ENCODE peak calls at places on chromosomes 2 and 18, in seven cellular contexts. I, P, N, M, Z, X and G are unnamed samples.

GRCh38 chr2:213150315-213150951 is 979 bp downstream of the IKZF2 start:
- DNase-seq in I (no peak), P (no peak), N (no peak), M (no peak), Z (no peak), X (no peak), G (peak; percentile 51)

GRCh38 chr2:139271149-139271548 is 491.0 kb upstream of the NXPH2 start:
- DNase-seq in I (no peak), P (no peak), N (no peak), M (no peak), Z (no peak), X (no peak), G (no peak)

GRCh38 chr2:136344339-136344738 is 226.4 kb upstream of the CXCR4 start:
- DNase-seq in I (no peak), P (no peak), N (no peak), M (no peak), Z (no peak), X (no peak), G (no peak)

GRCh38 chr2:48829569-48829968 is 74.0 kb upstream of the LHCGR start:
- DNase-seq in I (no peak), P (no peak), N (no peak), M (no peak), Z (no peak), X (no peak), G (no peak)

GRCh38 chr2:152486048-152486736 is 151.2 kb downstream of the FMNL2 start:
- DNase-seq in I (no peak), P (no peak), N (no peak), M (no peak), Z (no peak), X (peak; percentile 99), G (no peak)

GRCh38 chr2:139495851-139496250 is 715.7 kb upstream of the NXPH2 start:
- DNase-seq in I (no peak), P (no peak), N (no peak), M (no peak), Z (no peak), X (no peak), G (no peak)

GRCh38 chr2:199999166-199999565 is 43.8 kb downstream of the MAIP1 start:
- DNase-seq in I (no peak), P (no peak), N (no peak), M (no peak), Z (no peak), X (no peak), G (no peak)

GRCh38 chr2:142112648-142113278 is 18.1 kb downstream of the LRP1B start:
- DNase-seq in I (no peak), P (no peak), N (peak; percentile 41), M (no peak), Z (no peak), X (no peak), G (no peak)

GRCh38 chr18:10530852-10531251 is 5.0 kb downstream of the NAPG start:
- DNase-seq in I (no peak), P (peak; percentile 35), N (no peak), M (no peak), Z (no peak), X (no peak), G (no peak)

GRCh38 chr2:29848566-29849310 is 72.6 kb downstream of the ALK start:
- DNase-seq in I (no peak), P (no peak), N (no peak), M (no peak), Z (no peak), X (no peak), G (no peak)

GRCh38 chr2:94987074-94988020 is 38.2 kb upstream of the MAL start:
- DNase-seq in I (no peak), P (no peak), N (no peak), M (no peak), Z (no peak), X (no peak), G (no peak)

GRCh38 chr2:225272173-225272572 is 127.3 kb upstream of the NYAP2 start:
- DNase-seq in I (no peak), P (no peak), N (no peak), M (no peak), Z (no peak), X (no peak), G (no peak)

GRCh38 chr2:146388757-146389156 is 1456.1 kb upstream of the ACVR2A start:
- DNase-seq in I (no peak), P (no peak), N (no peak), M (no peak), Z (no peak), X (no peak), G (no peak)

GRCh38 chr18:31230495-31230894 is 67.8 kb upstream of the DSC1 start:
- DNase-seq in I (peak; percentile 52), P (no peak), N (peak; percentile 89), M (no peak), Z (no peak), X (peak; percentile 89), G (no peak)

GRCh38 chr18:41745166-41746049 is 209.6 kb upstream of the PIK3C3 start:
- DNase-seq in I (no peak), P (no peak), N (no peak), M (peak; percentile 71), Z (peak; percentile 47), X (peak; percentile 21), G (peak; percentile 19)

GRCh38 chr2:46163804-46164569 is 133.2 kb upstream of the EPAS1 start:
- DNase-seq in I (no peak), P (no peak), N (no peak), M (no peak), Z (no peak), X (no peak), G (peak; percentile 39)

GRCh38 chr18:11689972-11690570 is 1.0 kb downstream of the GNAL start:
- DNase-seq in I (no peak), P (no peak), N (no peak), M (no peak), Z (no peak), X (no peak), G (no peak)

GRCh38 chr18:80252136-80252535 is 4.8 kb upstream of the PARD6G start:
- DNase-seq in I (no peak), P (no peak), N (no peak), M (no peak), Z (no peak), X (no peak), G (no peak)

GRCh38 chr2:217943379-217944321 is 59.1 kb downstream of the TNS1 start:
- DNase-seq in I (no peak), P (peak; percentile 79), N (peak; percentile 4), M (peak; percentile 96), Z (no peak), X (peak; percentile 71), G (peak; percentile 72)

GRCh38 chr18:21740474-21740723 is 193 bp upstream of the MIB1 start:
- DNase-seq in I (no peak), P (peak; percentile 96), N (no peak), M (no peak), Z (peak; percentile 90), X (peak; percentile 92), G (no peak)

GRCh38 chr18:69969491-69969890 is 21.8 kb upstream of the CD226 start:
- DNase-seq in I (no peak), P (no peak), N (no peak), M (no peak), Z (no peak), X (no peak), G (no peak)

GRCh38 chr2:241036397-241036963 is 38.1 kb downstream of the SNED1 start:
- DNase-seq in I (peak; percentile 44), P (peak; percentile 62), N (no peak), M (no peak), Z (no peak), X (peak; percentile 20), G (peak; percentile 39)

GRCh38 chr18:50571606-50572005 is 11.7 kb downstream of the MAPK4 start:
- DNase-seq in I (no peak), P (no peak), N (no peak), M (no peak), Z (no peak), X (no peak), G (no peak)

GRCh38 chr18:65206551-65207260 is 544.1 kb upstream of the CDH7 start:
- DNase-seq in I (no peak), P (no peak), N (no peak), M (no peak), Z (no peak), X (peak; percentile 4), G (no peak)

GRCh38 chr2:88738271-88738670 is 46.8 kb downstream of the RPIA start:
- DNase-seq in I (no peak), P (no peak), N (no peak), M (no peak), Z (no peak), X (no peak), G (no peak)

GRCh38 chr2:104412384-104412783 is 441.5 kb upstream of the POU3F3 start:
- DNase-seq in I (no peak), P (peak; percentile 51), N (no peak), M (peak; percentile 51), Z (no peak), X (peak; percentile 20), G (no peak)

GRCh38 chr2:75067506-75067905 is 109.1 kb downstream of the POLE4 start:
- DNase-seq in I (no peak), P (no peak), N (no peak), M (no peak), Z (no peak), X (peak; percentile 58), G (no peak)
- TF ChIP-seq JUND in I (no peak), P (no peak), N (no peak), M (no peak), Z (no peak), X (no peak), G (no peak)

GRCh38 chr18:61840324-61840723 is 52.5 kb downstream of the RNF152 start:
- DNase-seq in I (no peak), P (no peak), N (no peak), M (no peak), Z (no peak), X (no peak), G (no peak)

GRCh38 chr18:61842146-61842545 is 50.7 kb downstream of the RNF152 start:
- DNase-seq in I (peak; percentile 2), P (no peak), N (no peak), M (no peak), Z (no peak), X (no peak), G (no peak)

GRCh38 chr18:61841709-61842108 is 51.1 kb downstream of the RNF152 start:
- DNase-seq in I (no peak), P (no peak), N (no peak), M (no peak), Z (no peak), X (no peak), G (no peak)

GRCh38 chr18:61833978-61834377 is 58.8 kb downstream of the RNF152 start:
- DNase-seq in I (no peak), P (no peak), N (no peak), M (no peak), Z (no peak), X (no peak), G (no peak)

GRCh38 chr18:61838521-61838920 is 54.3 kb downstream of the RNF152 start:
- DNase-seq in I (no peak), P (no peak), N (no peak), M (no peak), Z (no peak), X (peak; percentile 2), G (no peak)
- TF ChIP-seq JUND in I (no peak), P (no peak), N (no peak), M (no peak), Z (no peak), X (no peak), G (no peak)

GRCh38 chr2:53633441-53633840 is 134.2 kb upstream of the CHAC2 start:
- DNase-seq in I (no peak), P (no peak), N (no peak), M (peak; percentile 7), Z (no peak), X (peak; percentile 74), G (peak; percentile 45)
- TF ChIP-seq JUND in I (no peak), P (no peak), N (no peak), M (no peak), Z (no peak), X (no peak), G (no peak)

GRCh38 chr2:201465524-201465971 is 14.0 kb downstream of the STRADB start:
- DNase-seq in I (no peak), P (no peak), N (no peak), M (no peak), Z (no peak), X (no peak), G (no peak)
- TF ChIP-seq JUND in I (no peak), P (no peak), N (no peak), M (no peak), Z (no peak), X (no peak), G (no peak)